ENCODE peak calls at places on chromosomes 13 and 19, in six cellular contexts. M, R, D, I, A and T are unnamed samples.

GRCh38 chr13:79560954-79561353 is 80.0 kb downstream of the NDFIP2 start:
- DNase-seq in R (no peak), D (no peak), A (no peak), M (no peak), I (no peak), T (no peak)

GRCh38 chr13:111031531-111031961 is 83.6 kb upstream of the ARHGEF7 start:
- DNase-seq in D (no peak), M (no peak), A (no peak), R (no peak), I (no peak), T (no peak)

GRCh38 chr19:45935267-45935666 is 20.7 kb upstream of the NANOS2 start:
- DNase-seq in M (no peak), A (peak; percentile 55), I (no peak), R (no peak), D (no peak), T (no peak)

GRCh38 chr19:48568345-48568886 is 16.4 kb downstream of the SULT2B1 start:
- DNase-seq in R (peak; percentile 26), M (no peak), D (no peak), A (peak; percentile 65), I (peak; percentile 83), T (peak; percentile 68)

GRCh38 chr13:75495938-75496337 is 14.0 kb upstream of the TBC1D4 start:
- DNase-seq in A (no peak), M (no peak), R (no peak), I (no peak), D (no peak), T (no peak)

GRCh38 chr13:45441633-45442032 is 23.1 kb upstream of the COG3 start:
- DNase-seq in M (peak; percentile 42), R (no peak), A (no peak), D (no peak), I (no peak), T (no peak)

GRCh38 chr13:41675306-41675705 is 218.0 kb downstream of the RGCC start:
- DNase-seq in M (no peak), R (no peak), D (no peak), I (no peak), A (no peak), T (no peak)

GRCh38 chr19:7595466-7596133 is at the start of gene CAMSAP3:
- DNase-seq in R (peak; percentile 94), M (peak; percentile 19), A (peak; percentile 89), D (peak; percentile 73), I (no peak), T (peak; percentile 90)

DNA sequence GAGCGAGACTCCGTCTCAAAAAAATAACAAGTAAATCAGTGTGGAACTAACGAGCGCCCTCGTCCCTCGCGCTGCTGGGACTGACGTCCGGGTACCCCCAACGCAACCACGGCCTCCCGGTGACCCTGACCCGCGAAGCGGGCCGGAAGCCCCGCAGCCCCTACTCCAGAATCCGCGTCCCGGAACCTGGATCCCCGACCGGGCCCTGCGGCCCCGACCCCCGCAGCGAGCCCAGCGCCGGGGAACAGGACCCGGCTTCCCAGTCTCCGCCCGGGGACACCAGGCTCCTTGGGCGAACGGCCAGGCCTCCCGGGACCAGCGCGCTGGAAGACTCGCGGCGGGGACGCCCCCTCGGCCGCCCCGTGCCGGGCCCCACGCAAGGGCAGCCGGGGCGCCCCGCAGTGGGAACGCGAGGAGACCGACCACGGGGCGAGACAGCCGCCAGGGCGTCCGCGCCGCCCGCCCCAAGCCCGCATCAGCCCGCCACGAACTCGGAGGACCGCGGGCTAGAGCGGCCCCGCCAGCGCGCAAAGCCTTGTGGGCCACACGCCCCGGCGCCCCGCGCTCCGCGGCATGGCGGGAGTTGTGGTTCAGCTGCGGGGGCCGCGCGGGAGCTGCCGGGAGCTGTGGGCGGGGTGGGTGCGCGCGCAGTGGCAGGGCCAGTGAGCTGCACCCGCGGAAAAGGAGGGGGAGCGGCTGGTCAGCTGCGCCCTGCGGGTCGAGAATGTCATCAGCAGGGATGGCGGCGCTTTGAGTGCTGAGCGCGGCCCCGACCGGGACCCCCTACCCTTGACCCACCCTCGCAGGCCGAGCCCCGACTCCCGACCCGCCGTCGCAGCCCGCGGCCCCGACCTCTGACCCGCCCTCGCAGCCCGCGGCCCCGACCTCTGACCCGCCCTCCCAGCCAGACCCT is 7.5 kb upstream of the MADCAM1 start:
- DNase-seq in M (peak; percentile 97), I (peak; percentile 84), A (peak; percentile 96), R (peak; percentile 97), D (peak; percentile 96), T (peak; percentile 99)
- TF ChIP-seq CTCF in M (no peak), I (no peak), A (no peak), R (peak; percentile 3), D (peak; percentile 28), T (no peak)

GRCh38 chr19:56721714-56722113 is 50.2 kb upstream of the ZNF835 start:
- DNase-seq in M (no peak), A (no peak), D (no peak), R (no peak), I (no peak), T (no peak)

GRCh38 chr19:56718231-56718630 is 46.7 kb upstream of the ZNF835 start:
- DNase-seq in R (no peak), A (no peak), I (no peak), D (no peak), M (no peak), T (no peak)

GRCh38 chr19:56725829-56726424 is 54.4 kb upstream of the ZNF835 start:
- DNase-seq in A (no peak), D (peak; percentile 4), R (no peak), I (no peak), M (no peak), T (peak; percentile 23)

DNA sequence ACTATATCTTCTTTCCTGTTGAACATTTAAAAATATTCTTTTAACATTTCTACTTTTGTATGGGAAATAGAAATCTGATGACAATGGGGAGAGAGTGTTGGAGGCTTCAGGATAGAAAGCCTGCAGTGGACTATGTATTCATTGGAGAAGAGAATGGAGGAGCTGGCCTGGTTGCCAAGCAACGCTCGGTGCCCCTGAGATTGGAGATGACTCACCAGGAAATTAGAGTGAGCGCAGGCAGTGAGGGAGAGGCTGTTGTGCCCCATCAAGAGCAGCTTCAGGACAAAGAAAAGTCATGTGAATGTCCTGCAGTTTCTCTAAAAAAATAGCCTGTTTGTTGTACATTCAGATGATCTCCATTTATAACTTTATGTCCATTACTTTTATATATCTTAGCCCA is 48.7 kb upstream of the ZNF835 start:
- DNase-seq in D (no peak), M (no peak), A (no peak), R (no peak), I (no peak), T (peak; percentile 33)
- TF ChIP-seq EZH2phosphoT487 in D (no peak), M (no peak), A (no peak), R (no peak), I (no peak), T (no peak)

GRCh38 chr19:12139885-12140544 is at the start of gene ZNF20:
- DNase-seq in I (peak; percentile 32), M (peak; percentile 95), R (peak; percentile 99), A (peak; percentile 99), D (peak; percentile 96), T (peak; percentile 95)
- TF ChIP-seq CTCF in I (no peak), M (no peak), R (no peak), A (no peak), D (no peak), T (no peak)

DNA sequence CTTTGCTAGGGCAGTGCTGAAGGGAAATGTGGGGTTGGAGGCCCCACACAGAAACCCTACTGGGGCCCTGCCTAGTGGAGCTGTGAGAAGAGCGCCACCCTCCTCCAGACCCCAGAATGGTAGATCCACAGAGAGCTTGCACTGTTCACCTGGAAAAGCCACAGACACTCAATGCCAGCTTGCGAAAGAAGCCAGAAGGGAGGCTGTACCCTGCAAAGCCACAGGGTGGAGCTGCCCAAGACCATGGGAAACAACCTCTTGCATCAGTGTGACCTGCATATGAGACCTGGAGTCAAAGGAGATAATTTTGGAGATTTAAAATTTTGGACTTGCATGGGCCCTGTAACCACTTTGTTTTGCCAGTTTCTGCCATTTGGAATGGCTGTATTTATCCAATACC is 615.4 kb upstream of the MIR17HG start:
- DNase-seq in M (no peak), D (no peak), R (peak; percentile 6), I (no peak), A (peak; percentile 57), T (no peak)
- TF ChIP-seq EZH2phosphoT487 in M (no peak), D (no peak), R (no peak), I (no peak), A (no peak), T (no peak)

GRCh38 chr19:19732579-19733501 is at the start of gene ZNF14:
- DNase-seq in R (peak; percentile 98), M (peak; percentile 87), I (peak; percentile 91), A (peak; percentile 99), D (peak; percentile 98), T (peak; percentile 98)
- TF ChIP-seq CTCF in R (peak; percentile 32), M (no peak), I (peak; percentile 17), A (no peak), D (peak; percentile 46), T (peak; percentile 23)

DNA sequence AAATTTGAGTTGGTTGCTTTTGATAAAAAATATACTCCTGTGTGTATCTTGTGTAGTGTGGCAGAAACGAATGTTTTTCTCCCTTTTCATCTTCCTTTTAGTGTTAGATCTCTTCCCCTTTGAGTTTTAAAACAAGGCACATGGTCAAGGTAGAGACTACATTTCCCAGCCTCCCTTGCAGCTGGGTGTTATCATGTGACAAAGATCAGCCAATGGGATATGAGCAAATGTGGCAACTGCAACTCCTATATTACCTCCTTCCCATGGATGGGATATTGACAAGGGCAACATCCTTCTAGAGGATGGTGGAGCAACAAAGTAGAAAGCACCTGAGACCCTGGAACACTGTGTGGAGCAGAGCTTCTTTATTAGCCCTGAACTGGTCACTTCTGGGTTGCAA is 42.4 kb downstream of the ADGRE3 start:
- DNase-seq in D (peak; percentile 84), A (peak; percentile 85), R (no peak), M (no peak), I (peak; percentile 75), T (peak; percentile 37)
- TF ChIP-seq EZH2phosphoT487 in D (no peak), A (no peak), R (no peak), M (no peak), I (no peak), T (no peak)

GRCh38 chr19:55132453-55133129 is 15.2 kb upstream of the PPP1R12C start:
- DNase-seq in A (peak; percentile 57), M (no peak), D (peak; percentile 45), R (no peak), I (no peak), T (peak; percentile 56)
- TF ChIP-seq CTCF in A (peak; percentile 36), M (peak; percentile 32), D (peak; percentile 77), R (no peak), I (no peak), T (peak; percentile 41)

GRCh38 chr13:58085819-58086218 is 454.3 kb downstream of the PCDH17 start:
- DNase-seq in I (no peak), M (peak; percentile 63), R (no peak), D (no peak), A (no peak), T (no peak)

GRCh38 chr13:58081301-58081820 is 449.8 kb downstream of the PCDH17 start:
- DNase-seq in D (no peak), R (no peak), A (peak; percentile 18), M (no peak), I (no peak), T (no peak)

GRCh38 chr13:58080806-58081205 is 449.3 kb downstream of the PCDH17 start:
- DNase-seq in M (no peak), D (no peak), I (no peak), A (peak; percentile 72), R (peak; percentile 49), T (no peak)
- TF ChIP-seq EZH2phosphoT487 in M (no peak), D (no peak), I (no peak), A (no peak), R (no peak), T (no peak)

GRCh38 chr13:107531180-107531579 is 684.2 kb downstream of the LIG4 start:
- DNase-seq in I (no peak), A (no peak), D (no peak), M (no peak), R (no peak), T (no peak)
- TF ChIP-seq CTCF in I (no peak), A (no peak), D (no peak), M (no peak), R (no peak), T (no peak)